ENCODE peak calls at places on chromosomes 1 and 21, in nine cellular contexts. X is progenitor cell of endocrine pancreas; V is cardiac fibroblast; J is kidney; H is stimulated activated CD4-positive, alpha-beta T cell treated with anti-CD3 and anti-CD28 coated beads, Interleukin-4, amount 100 ng/mL, for 48 hours; D is posterior vena cava; U is LHCN-M2; S is GM12865; L is fibroblast of mammary gland. O is an unnamed sample.

GRCh38 chr1:180912801-180913616 is at the start of gene KIAA1614:
- DNase-seq in X (no peak), V (peak), J (peak), H (no peak), D (peak), U (peak), S (no peak), L (peak), O (peak)

GRCh38 chr1:166089804-166090203 is 77.0 kb downstream of the FAM78B start:
- DNase-seq in X (no peak), V (no peak), J (no peak), H (no peak), D (no peak), U (no peak), S (peak), L (no peak), O (no peak)

GRCh38 chr1:110674337-110675059 is at the start of gene KCNA3:
- DNase-seq in X (peak), V (no peak), J (peak), H (peak), D (peak), U (no peak), S (peak), L (no peak), O (peak)

GRCh38 chr1:171611306-171611705 is 10.7 kb upstream of the MYOCOS start:
- DNase-seq in X (no peak), V (no peak), J (no peak), H (no peak), D (no peak), U (no peak), S (no peak), L (peak), O (no peak)

GRCh38 chr1:43708006-43708412 is 673 bp downstream of the ST3GAL3 start:
- DNase-seq in X (no peak), V (peak), J (no peak), H (no peak), D (no peak), U (no peak), S (no peak), L (peak), O (no peak)

GRCh38 chr21:46661211-46661625 is 25.7 kb downstream of the PRMT2 start:
- DNase-seq in X (no peak), V (peak), J (peak), H (no peak), D (no peak), U (peak), S (peak), L (peak), O (peak)

GRCh38 chr1:167564592-167564991 is 11.0 kb upstream of the CREG1 start:
- DNase-seq in X (no peak), V (peak), J (no peak), H (no peak), D (no peak), U (no peak), S (no peak), L (no peak), O (no peak)

GRCh38 chr1:25797939-25798338 is 2.1 kb upstream of the SELENON start:
- DNase-seq in X (no peak), V (peak), J (no peak), H (no peak), D (no peak), U (peak), S (peak), L (peak), O (no peak)

GRCh38 chr1:155858805-155859233 is 548 bp upstream of the SYT11 start:
- DNase-seq in X (no peak), V (no peak), J (no peak), H (peak), D (no peak), U (no peak), S (peak), L (peak), O (no peak)

GRCh38 chr1:15992582-15993500 is 11.2 kb upstream of the SRARP start:
- DNase-seq in X (no peak), V (no peak), J (no peak), H (no peak), D (peak), U (no peak), S (no peak), L (no peak), O (no peak)

GRCh38 chr1:56973898-56974752 is 8.3 kb upstream of the C8B start:
- DNase-seq in X (no peak), V (no peak), J (no peak), H (no peak), D (no peak), U (no peak), S (no peak), L (no peak), O (no peak)

GRCh38 chr1:11982010-11982392 is 1.8 kb downstream of the MFN2 start:
- DNase-seq in X (no peak), V (peak), J (no peak), H (no peak), D (no peak), U (no peak), S (peak), L (peak), O (no peak)

GRCh38 chr1:96306809-96307208 is 414.8 kb upstream of the PTBP2 start:
- DNase-seq in X (no peak), V (peak), J (no peak), H (no peak), D (no peak), U (peak), S (no peak), L (peak), O (no peak)

GRCh38 chr1:41359211-41360073 is 1.8 kb upstream of the FOXO6 start:
- DNase-seq in X (no peak), V (peak), J (no peak), H (no peak), D (peak), U (peak), S (no peak), L (peak), O (no peak)

GRCh38 chr1:59565611-59566410 is 248.9 kb upstream of the HOOK1 start:
- DNase-seq in X (no peak), V (peak), J (no peak), H (no peak), D (no peak), U (peak), S (no peak), L (peak), O (no peak)

GRCh38 chr1:95013948-95014574 is 58.7 kb downstream of the ALG14 start:
- DNase-seq in X (no peak), V (peak), J (no peak), H (no peak), D (no peak), U (peak), S (no peak), L (peak), O (no peak)

GRCh38 chr1:11918779-11919519 is 7.3 kb downstream of the KIAA2013 start:
- DNase-seq in X (no peak), V (peak), J (no peak), H (no peak), D (peak), U (peak), S (no peak), L (peak), O (no peak)

GRCh38 chr1:119794856-119795255 is 16.4 kb downstream of the REG4 start:
- DNase-seq in X (no peak), V (peak), J (no peak), H (no peak), D (no peak), U (no peak), S (no peak), L (peak), O (no peak)

GRCh38 chr1:4624141-4624715 is 30.2 kb upstream of the AJAP1 start:
- DNase-seq in X (no peak), V (no peak), J (no peak), H (no peak), D (no peak), U (no peak), S (no peak), L (no peak), O (no peak)

GRCh38 chr1:91537281-91538069 is 36.8 kb downstream of the CDC7 start:
- DNase-seq in X (no peak), V (peak), J (no peak), H (no peak), D (no peak), U (peak), S (no peak), L (peak), O (no peak)

GRCh38 chr21:40736145-40736544 is 110.8 kb downstream of the DSCAM start:
- DNase-seq in X (no peak), V (no peak), J (no peak), H (no peak), D (no peak), U (no peak), S (no peak), L (no peak), O (no peak)